ENCODE peak calls at places on chromosomes 12 and 14, in eight cellular contexts. X is spleen, Q is IMR-90, C is A549, I is uterus, E is endothelial cell of umbilical vein, M is K562, R is heart left ventricle. U is an unnamed sample.

GRCh38 chr12:1668833-1669543 is 21.9 kb upstream of the ADIPOR2 start:
- DNase-seq in X (no peak), Q (no peak), C (no peak), I (no peak), E (peak; percentile 76), M (peak; percentile 21), R (peak; percentile 89), U (no peak)

GRCh38 chr12:95096852-95097251 is 23.4 kb upstream of the NR2C1 start:
- DNase-seq in X (no peak), Q (peak; percentile 60), C (peak; percentile 51), I (peak; percentile 43), E (no peak), M (no peak), R (no peak), U (no peak)

GRCh38 chr12:117151195-117152031 is 38.9 kb downstream of the FBXO21 start:
- DNase-seq in X (no peak), Q (peak; percentile 41), C (peak; percentile 94), I (peak; percentile 47), E (peak; percentile 67), M (peak; percentile 93), R (peak; percentile 84), U (no peak)

GRCh38 chr12:59425798-59426197 is 170.0 kb upstream of the SLC16A7 start:
- DNase-seq in X (no peak), Q (no peak), C (no peak), I (no peak), E (no peak), M (no peak), R (no peak), U (no peak)

GRCh38 chr12:45381351-45381750 is 165.5 kb downstream of the ANO6 start:
- DNase-seq in X (no peak), Q (peak; percentile 17), C (no peak), I (no peak), E (no peak), M (no peak), R (no peak), U (no peak)

GRCh38 chr14:79514700-79515099 is 696.6 kb downstream of the DIO2 start:
- DNase-seq in X (no peak), Q (peak; percentile 73), C (peak; percentile 63), I (no peak), E (no peak), M (no peak), R (no peak), U (no peak)

GRCh38 chr12:104802198-104802597 is 155.9 kb downstream of the SLC41A2 start:
- DNase-seq in X (no peak), Q (no peak), C (no peak), I (no peak), E (peak; percentile 24), M (no peak), R (no peak), U (no peak)

GRCh38 chr12:102800565-102800964 is 116.5 kb downstream of the PAH start:
- DNase-seq in X (no peak), Q (no peak), C (peak; percentile 8), I (no peak), E (no peak), M (no peak), R (no peak), U (no peak)

GRCh38 chr14:91350483-91350812 is 67.2 kb downstream of the CCDC88C start:
- DNase-seq in X (peak; percentile 48), Q (no peak), C (no peak), I (no peak), E (no peak), M (no peak), R (no peak), U (no peak)

GRCh38 chr14:102085503-102085902 is 1.3 kb downstream of the HSP90AA1 start:
- DNase-seq in X (peak; percentile 56), Q (no peak), C (no peak), I (no peak), E (no peak), M (no peak), R (no peak), U (no peak)

GRCh38 chr14:102086346-102086971 is 385 bp downstream of the HSP90AA1 start:
- DNase-seq in X (no peak), Q (peak; percentile 68), C (peak; percentile 37), I (peak; percentile 51), E (peak; percentile 56), M (peak; percentile 48), R (peak; percentile 70), U (no peak)

GRCh38 chr14:102087762-102088011 is 843 bp upstream of the HSP90AA1 start:
- DNase-seq in X (no peak), Q (no peak), C (no peak), I (no peak), E (no peak), M (no peak), R (no peak), U (no peak)

GRCh38 chr14:102086972-102087761 is at the start of gene HSP90AA1:
- DNase-seq in X (peak; percentile 99), Q (peak; percentile 88), C (peak; percentile 93), I (peak; percentile 95), E (peak; percentile 96), M (peak; percentile 93), R (peak; percentile 97), U (peak; percentile 94)

DNA sequence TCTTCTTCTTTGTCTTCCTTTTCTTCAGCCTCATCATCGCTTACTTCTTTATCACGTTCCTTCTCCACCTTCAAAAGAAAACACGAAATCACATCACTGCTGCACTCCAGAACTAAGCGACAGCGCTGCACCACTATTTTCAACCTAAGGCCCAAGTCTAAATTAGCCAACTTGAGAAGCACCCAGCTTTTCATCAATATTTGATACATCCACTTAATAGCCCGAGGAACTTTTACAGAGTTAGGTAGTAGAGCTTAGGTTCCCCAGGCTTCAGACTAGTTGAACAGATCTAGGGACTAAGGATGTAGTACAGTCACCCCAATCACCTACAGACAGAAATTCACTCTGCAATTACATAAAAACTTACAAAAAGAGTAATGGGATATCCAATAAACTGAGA is 1.9 kb downstream of the HSP90AA1 start:
- DNase-seq in X (no peak), Q (no peak), C (no peak), I (no peak), E (no peak), M (no peak), R (no peak), U (no peak)
- H3K27ac ChIP-seq in X (no peak overlapping the region), Q (no peak overlapping the region), C (no peak overlapping the region), I (no peak overlapping the region), E (no peak overlapping the region), M (peak overlapping the region; percentile 6), R (no peak overlapping the region), U (peak overlapping the region; percentile 100)

GRCh38 chr14:60649815-60650381 is 621 bp upstream of the SIX1 start:
- DNase-seq in X (no peak), Q (peak; percentile 60), C (peak; percentile 37), I (no peak), E (no peak), M (no peak), R (no peak), U (no peak)

GRCh38 chr14:60651936-60652673 is 2.8 kb upstream of the SIX1 start:
- DNase-seq in X (no peak), Q (peak; percentile 21), C (no peak), I (no peak), E (no peak), M (no peak), R (no peak), U (no peak)

GRCh38 chr14:60648934-60649814 is at the start of gene SIX1:
- DNase-seq in X (peak; percentile 80), Q (peak; percentile 95), C (peak; percentile 93), I (peak; percentile 54), E (peak; percentile 83), M (peak; percentile 69), R (peak; percentile 58), U (no peak)

GRCh38 chr14:60651051-60651935 is 2.0 kb upstream of the SIX1 start:
- DNase-seq in X (no peak), Q (no peak), C (no peak), I (no peak), E (no peak), M (no peak), R (no peak), U (no peak)

GRCh38 chr14:60650382-60650961 is 1.2 kb upstream of the SIX1 start:
- DNase-seq in X (no peak), Q (peak; percentile 34), C (no peak), I (no peak), E (no peak), M (no peak), R (no peak), U (no peak)
- TF ChIP-seq POLR2A in X (no peak), Q (no peak), C (no peak), I (no peak), E (no peak), M (no peak), R (no peak), U (no peak)

DNA sequence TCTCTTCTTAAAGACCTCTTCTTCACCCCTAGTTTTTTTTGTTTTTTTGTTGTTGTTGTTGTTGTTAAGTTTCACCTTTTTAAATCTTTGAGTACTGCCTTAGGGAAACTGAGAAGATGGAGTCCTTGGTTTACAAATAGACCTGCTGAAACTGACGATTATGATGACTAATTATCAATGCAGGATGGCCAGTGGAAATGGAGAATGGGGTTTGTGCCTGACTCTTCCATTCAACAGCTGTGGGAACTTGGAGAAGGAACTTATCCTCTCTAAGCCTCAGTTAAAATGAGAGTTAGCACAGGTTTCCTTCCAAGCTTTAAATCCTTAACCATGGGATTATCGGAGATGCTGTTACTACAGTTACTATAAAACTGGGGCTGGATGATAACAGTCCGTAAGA is 66.7 kb upstream of the PNMA1 start:
- DNase-seq in X (no peak), Q (no peak), C (no peak), I (no peak), E (no peak), M (no peak), R (no peak), U (no peak)
- H3K27ac ChIP-seq in X (no peak overlapping the region), Q (no peak overlapping the region), C (no peak overlapping the region), I (no peak overlapping the region), E (no peak overlapping the region), M (no peak overlapping the region), R (no peak overlapping the region), U (no peak overlapping the region)

DNA sequence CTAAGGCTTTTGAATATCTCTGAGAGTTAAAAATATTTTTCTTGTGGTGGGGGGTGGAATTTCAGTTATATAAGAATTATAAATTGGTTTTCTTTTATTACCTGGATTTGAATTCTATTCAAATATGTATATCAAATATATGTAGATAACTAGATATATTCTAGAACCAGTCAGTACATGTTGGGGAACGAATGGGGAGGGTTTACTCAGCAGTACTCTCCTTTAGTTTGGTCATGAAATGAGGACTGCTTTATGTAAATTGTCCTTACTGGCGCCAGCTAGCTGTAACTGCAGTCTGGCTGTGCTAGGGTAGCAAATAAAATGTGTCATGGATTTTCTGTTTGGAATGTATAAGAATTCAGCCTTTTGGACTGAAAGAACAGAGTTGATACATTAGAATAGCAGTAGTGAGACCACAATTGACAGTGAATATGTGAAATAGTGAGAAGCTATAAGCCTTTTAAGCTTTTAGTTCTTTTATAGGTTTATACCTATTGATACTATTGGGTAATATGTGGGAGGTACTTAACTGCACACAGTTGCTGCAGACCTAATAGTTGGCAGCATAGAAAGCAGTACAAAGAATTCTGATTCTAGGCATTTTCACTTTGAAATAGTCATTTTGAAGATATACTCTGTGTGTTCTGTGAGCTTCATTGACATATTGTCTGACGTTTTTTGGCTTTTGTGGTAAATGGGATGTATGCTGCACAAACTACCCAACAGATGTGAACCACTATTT is 29.0 kb downstream of the ATF7IP start:
- DNase-seq in X (no peak), Q (peak; percentile 84), C (peak; percentile 83), I (no peak), E (peak; percentile 63), M (peak; percentile 81), R (no peak), U (no peak)
- TF ChIP-seq POLR2A in X (no peak), Q (no peak), C (no peak), I (no peak), E (no peak), M (no peak), R (no peak), U (no peak)

U was measured in vagina.